ENCODE peak calls at places on chromosomes 5 and 9, in eight cellular contexts. I is CD8-positive, alpha-beta memory T cell; B is stomach; X is left ventricle myocardium inferior; F is cardiac muscle cell; T is upper lobe of left lung; L is heart left ventricle; Z is neural progenitor cell. C is an unnamed sample.
A peak's percentile ranks its signal among the peaks of the same experiment; 100 is the strongest.

GRCh38 chr5:2738156-2738699 is 13.2 kb downstream of the IRX2 start:
- DNase-seq in Z (no peak), F (no peak), I (no peak), X (no peak), L (no peak), T (peak; percentile 61), B (no peak), C (no peak)

GRCh38 chr9:124010665-124011321 is 775 bp upstream of the LHX2 start:
- DNase-seq in Z (peak; percentile 89), T (peak; percentile 78), I (no peak), X (peak; percentile 16), L (no peak), F (peak; percentile 63), B (no peak), C (peak; percentile 70)

GRCh38 chr5:148860599-148860998 is 34.2 kb downstream of the ADRB2 start:
- DNase-seq in I (no peak), X (no peak), B (no peak), L (no peak), F (no peak), Z (no peak), T (no peak), C (no peak)

GRCh38 chr5:59272744-59273427 is 620.6 kb downstream of the PDE4D start:
- DNase-seq in F (no peak), T (no peak), X (no peak), Z (no peak), L (no peak), B (no peak), I (no peak), C (no peak)

GRCh38 chr9:3628239-3628638 is 102.4 kb upstream of the RFX3 start:
- DNase-seq in Z (no peak), I (no peak), F (no peak), L (no peak), T (no peak), B (no peak), X (no peak), C (no peak)

GRCh38 chr9:95379630-95380029 is 62.1 kb upstream of the FANCC start:
- DNase-seq in T (no peak), X (no peak), B (no peak), L (no peak), Z (no peak), F (no peak), I (peak; percentile 5), C (no peak)

GRCh38 chr9:34381323-34381722 is 4.6 kb upstream of the MYORG start:
- DNase-seq in T (peak; percentile 15), F (no peak), L (peak; percentile 37), Z (peak; percentile 34), B (no peak), X (no peak), I (peak; percentile 24), C (no peak)

GRCh38 chr5:9015250-9015936 is 530.5 kb downstream of the SEMA5A start:
- DNase-seq in F (no peak), X (no peak), T (no peak), B (no peak), I (no peak), L (no peak), Z (no peak), C (no peak)

GRCh38 chr9:135201711-135202110 is 114.2 kb downstream of the OLFM1 start:
- DNase-seq in T (no peak), X (no peak), F (no peak), Z (no peak), B (no peak), I (no peak), L (no peak), C (no peak)
- H3K4me3 ChIP-seq in T (no peak overlapping the region), X (no peak overlapping the region), F (no peak overlapping the region), Z (no peak overlapping the region), B (no peak overlapping the region), I (no peak overlapping the region), L (no peak overlapping the region), C (no peak overlapping the region)

GRCh38 chr9:109182940-109183798 is 16.1 kb upstream of the FRRS1L start:
- DNase-seq in T (no peak), Z (peak; percentile 58), X (no peak), L (no peak), B (peak; percentile 57), F (peak; percentile 44), I (no peak), C (peak; percentile 28)

GRCh38 chr9:109182550-109182939 is 15.5 kb upstream of the FRRS1L start:
- DNase-seq in Z (no peak), B (no peak), L (no peak), X (no peak), F (no peak), I (no peak), T (no peak), C (no peak)

GRCh38 chr9:109176963-109177362 is 9.9 kb upstream of the FRRS1L start:
- DNase-seq in X (no peak), F (no peak), I (no peak), Z (no peak), T (no peak), B (no peak), L (no peak), C (no peak)

GRCh38 chr9:109179801-109180523 is 12.9 kb upstream of the FRRS1L start:
- DNase-seq in F (no peak), T (no peak), L (no peak), Z (no peak), I (no peak), B (no peak), X (peak; percentile 24), C (no peak)

DNA sequence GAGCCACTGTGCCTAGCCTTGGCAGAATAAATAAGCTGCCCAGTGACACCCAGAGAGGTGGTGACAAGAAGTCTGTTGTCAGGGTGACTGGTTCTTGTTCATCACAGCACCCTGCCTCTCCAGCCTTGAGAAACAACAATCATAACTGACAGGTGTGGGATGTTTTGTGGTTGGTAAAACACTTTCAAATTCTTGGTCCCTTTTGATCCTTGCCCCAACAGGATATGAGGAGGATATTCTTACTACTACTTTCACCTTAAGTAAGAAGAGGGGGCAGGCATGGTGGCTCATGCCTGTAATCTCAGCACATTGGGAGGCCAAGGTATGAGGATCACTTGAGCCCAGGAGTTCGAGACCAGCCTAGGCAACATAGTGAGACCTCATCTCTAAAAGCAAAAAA is 14.2 kb upstream of the FRRS1L start:
- DNase-seq in T (no peak), I (peak; percentile 16), X (no peak), F (no peak), L (no peak), Z (no peak), B (no peak), C (peak; percentile 53)
- H3K4me3 ChIP-seq in T (no peak overlapping the region), I (no peak overlapping the region), X (no peak overlapping the region), F (no peak overlapping the region), L (no peak overlapping the region), Z (no peak overlapping the region), B (no peak overlapping the region), C (no peak overlapping the region)

DNA sequence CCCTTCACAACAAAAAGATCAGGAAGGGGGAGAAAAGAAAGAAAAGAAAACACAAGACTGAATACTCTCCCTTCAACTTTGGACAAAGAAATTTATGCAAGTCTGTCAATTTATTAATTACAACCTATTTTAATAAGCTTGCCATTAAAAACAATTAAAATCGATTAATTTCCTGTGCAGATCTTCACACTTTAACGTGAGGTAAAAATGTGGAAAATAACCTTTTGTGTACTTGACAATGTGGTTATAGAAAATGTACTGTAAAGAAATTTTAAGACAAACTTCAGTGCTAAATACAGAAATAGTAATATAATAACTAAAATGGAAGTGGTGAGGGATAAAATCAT is 2.7 kb upstream of the MLLT3 start:
- DNase-seq in L (no peak), B (no peak), Z (no peak), F (no peak), X (no peak), I (no peak), T (no peak), C (no peak)
- H3K4me3 ChIP-seq in L (no peak overlapping the region), B (no peak overlapping the region), Z (peak overlapping the region; percentile 84), F (peak overlapping the region; percentile 81), X (peak overlapping the region; percentile 95), I (peak overlapping the region; percentile 72), T (peak overlapping the region; percentile 60), C (no peak overlapping the region)

GRCh38 chr9:137415451-137415850 is 7.5 kb downstream of the EXD3 start:
- DNase-seq in F (no peak), B (no peak), X (no peak), L (no peak), Z (no peak), I (no peak), T (no peak), C (no peak)

GRCh38 chr9:137417161-137418021 is 5.6 kb downstream of the EXD3 start:
- DNase-seq in Z (no peak), X (no peak), F (no peak), T (peak; percentile 86), I (no peak), L (no peak), B (no peak), C (peak; percentile 68)

GRCh38 chr9:137412431-137412830 is 10.5 kb downstream of the EXD3 start:
- DNase-seq in F (no peak), X (no peak), Z (no peak), T (peak; percentile 69), I (no peak), B (no peak), L (no peak), C (peak; percentile 9)

GRCh38 chr9:137416006-137416562 is 6.9 kb downstream of the EXD3 start:
- DNase-seq in Z (no peak), X (no peak), I (no peak), T (no peak), L (no peak), F (no peak), B (no peak), C (no peak)

DNA sequence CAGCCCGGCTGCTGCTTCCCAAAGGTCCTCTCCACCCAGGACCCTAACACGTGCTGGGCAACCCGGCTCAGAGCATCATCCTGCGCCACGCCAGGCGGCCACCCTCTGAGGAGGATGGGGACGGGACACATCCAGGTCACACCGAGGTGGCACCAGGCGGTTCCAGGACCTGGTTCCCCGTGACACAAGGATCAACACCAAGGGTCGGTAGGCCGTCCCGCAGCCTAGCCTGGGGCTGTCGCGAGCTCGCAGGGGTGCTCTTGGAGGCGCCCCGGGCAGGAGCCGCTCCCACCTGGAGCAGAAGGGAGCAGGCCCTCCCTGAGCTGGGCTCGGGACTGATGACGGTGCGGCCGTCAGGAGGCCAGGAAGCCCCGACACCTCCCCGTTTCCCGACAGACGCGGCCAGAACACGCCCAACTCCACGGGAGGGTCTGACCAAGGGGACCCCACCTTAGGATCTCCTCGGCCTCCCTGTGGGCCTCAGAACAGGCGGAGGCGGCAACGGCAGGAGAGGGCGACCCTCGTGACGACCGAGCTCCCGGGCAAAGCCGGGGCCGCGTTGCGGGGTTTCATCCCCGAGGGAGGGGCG is 6.3 kb downstream of the EXD3 start:
- DNase-seq in F (no peak), X (no peak), I (no peak), Z (no peak), L (no peak), T (peak; percentile 76), B (no peak), C (no peak)
- H3K4me3 ChIP-seq in F (no peak overlapping the region), X (peak overlapping the region; percentile 64), I (no peak overlapping the region), Z (no peak overlapping the region), L (no peak overlapping the region), T (peak overlapping the region; percentile 40), B (peak overlapping the region; percentile 41), C (no peak overlapping the region)

GRCh38 chr5:42360641-42361320 is 62.5 kb upstream of the GHR start:
- DNase-seq in L (no peak), T (no peak), X (no peak), I (no peak), Z (peak; percentile 25), F (peak; percentile 14), B (no peak), C (no peak)
- H3K4me3 ChIP-seq in L (no peak overlapping the region), T (no peak overlapping the region), X (no peak overlapping the region), I (no peak overlapping the region), Z (no peak overlapping the region), F (no peak overlapping the region), B (no peak overlapping the region), C (no peak overlapping the region)

C was measured in GM06990.